ENCODE peak calls at places on chromosomes 11 and 22, in six cellular contexts. B is Peyer's patch; A is Kasumi-1; V is right lobe of liver; Z is stimulated activated CD4-positive, alpha-beta T cell treated with anti-CD3 and anti-CD28 coated beads, Interleukin-4, amount 100 ng/mL, for 48 hours; O is small intestine. J is an unnamed sample.
A peak's percentile ranks its signal among the peaks of the same experiment; 100 is the strongest.

GRCh38 chr11:125148743-125149142 is 15.8 kb upstream of the PKNOX2 start:
- DNase-seq in V (no peak), Z (no peak), A (no peak), O (no peak), B (no peak), J (no peak)

GRCh38 chr22:37230673-37231405 is 13.2 kb downstream of the RAC2 start:
- DNase-seq in B (peak; percentile 65), O (no peak), A (no peak), Z (peak; percentile 81), V (no peak), J (no peak)

GRCh38 chr11:120236169-120237107 is 3.5 kb upstream of the POU2F3 start:
- DNase-seq in A (no peak), O (no peak), V (no peak), Z (no peak), B (no peak), J (no peak)

GRCh38 chr11:12187399-12187798 is 77.0 kb downstream of the MICAL2 start:
- DNase-seq in O (no peak), B (no peak), V (no peak), A (no peak), Z (no peak), J (no peak)

GRCh38 chr22:40425082-40425481 is 54.7 kb downstream of the SGSM3 start:
- DNase-seq in O (no peak), A (peak; percentile 33), Z (no peak), B (no peak), V (no peak), J (no peak)

GRCh38 chr11:4065086-4065485 is 29.5 kb upstream of the RRM1 start:
- DNase-seq in A (no peak), V (no peak), O (no peak), Z (no peak), B (no peak), J (no peak)

GRCh38 chr11:64447717-64448598 is 89.0 kb downstream of the RPS6KA4 start:
- DNase-seq in A (no peak), Z (no peak), O (peak; percentile 9), B (peak; percentile 59), V (peak; percentile 73), J (peak; percentile 23)

GRCh38 chr11:10459029-10459970 is 4.2 kb downstream of the AMPD3 start:
- DNase-seq in B (peak; percentile 61), Z (no peak), A (peak; percentile 97), O (peak; percentile 31), V (no peak), J (peak; percentile 75)

GRCh38 chr22:50672471-50673230 is at the start of gene SHANK3:
- DNase-seq in B (no peak), V (peak; percentile 65), O (no peak), A (peak; percentile 89), Z (no peak), J (no peak)

GRCh38 chr11:45994421-45995341 is 72.2 kb downstream of the LARGE2 start:
- DNase-seq in A (no peak), B (no peak), O (no peak), Z (no peak), V (peak; percentile 64), J (no peak)

GRCh38 chr11:57008373-57008772 is 19.7 kb downstream of the OR5AK2 start:
- DNase-seq in O (no peak), Z (no peak), B (no peak), V (no peak), A (no peak), J (no peak)

GRCh38 chr11:87144266-87144665 is 106.5 kb downstream of the TMEM135 start:
- DNase-seq in B (no peak), Z (no peak), A (no peak), V (no peak), O (no peak), J (no peak)

GRCh38 chr11:27678242-27678641 is 22.0 kb downstream of the BDNF start:
- DNase-seq in O (no peak), V (no peak), B (no peak), A (no peak), Z (no peak), J (no peak)

GRCh38 chr22:29080061-29080975 is 7.5 kb downstream of the KREMEN1 start:
- DNase-seq in B (no peak), V (no peak), Z (no peak), O (no peak), A (no peak), J (no peak)

GRCh38 chr22:35889071-35889470 is 139.6 kb downstream of the RBFOX2 start:
- DNase-seq in A (no peak), Z (no peak), O (no peak), B (no peak), V (no peak), J (no peak)

GRCh38 chr22:48504519-48505140 is 1323.0 kb downstream of the BRD1 start:
- DNase-seq in B (no peak), Z (no peak), O (no peak), V (no peak), A (no peak), J (no peak)

GRCh38 chr11:129280027-129280811 is 88.1 kb upstream of the ARHGAP32 start:
- DNase-seq in B (no peak), V (no peak), Z (no peak), A (peak; percentile 40), O (peak; percentile 16), J (no peak)

GRCh38 chr11:122046438-122046837 is 69.6 kb downstream of the BLID start:
- DNase-seq in V (no peak), B (no peak), A (no peak), Z (no peak), O (no peak), J (no peak)

GRCh38 chr22:30968015-30968923 is at the start of gene MORC2:
- DNase-seq in V (peak; percentile 79), A (no peak), O (peak; percentile 73), Z (no peak), B (no peak), J (peak; percentile 46)

GRCh38 chr11:32297629-32298028 is 137.7 kb downstream of the WT1 start:
- DNase-seq in O (peak; percentile 13), A (peak; percentile 60), B (no peak), Z (no peak), V (no peak), J (peak; percentile 6)

GRCh38 chr11:120398184-120398583 is 62.0 kb downstream of the ARHGEF12 start:
- DNase-seq in A (no peak), O (no peak), Z (no peak), V (no peak), B (no peak), J (no peak)

GRCh38 chr22:39820266-39820665 is 73.3 kb downstream of the ENTHD1 start:
- DNase-seq in O (no peak), B (no peak), A (no peak), Z (no peak), V (no peak), J (no peak)

GRCh38 chr11:14148653-14149273 is 186.2 kb downstream of the SPON1 start:
- DNase-seq in Z (no peak), O (peak; percentile 64), V (no peak), A (peak; percentile 17), B (no peak), J (peak; percentile 31)

GRCh38 chr11:128877726-128878125 is 10.6 kb upstream of the KCNJ1 start:
- DNase-seq in B (no peak), O (no peak), V (no peak), A (no peak), Z (no peak), J (no peak)

GRCh38 chr11:124751741-124752470 is at the start of gene VSIG2:
- DNase-seq in B (no peak), A (no peak), O (no peak), Z (no peak), V (no peak), J (no peak)

GRCh38 chr22:47631571-47632102 is 869.2 kb downstream of the TBC1D22A start:
- DNase-seq in B (peak; percentile 11), O (no peak), A (no peak), V (no peak), Z (no peak), J (no peak)